ENCODE peak calls at places on chromosomes 11 and 22, in five cellular contexts. H is NCI-H1092, B is NCI-H1048, P is esophagus squamous epithelium, S is EH. L is an unnamed sample.

GRCh38 chr11:34633990-34634725 is 13.3 kb downstream of the EHF start:
- DNase-seq in S (peak; percentile 30), P (no peak), H (no peak), B (no peak), L (peak; percentile 65)

GRCh38 chr11:112113539-112114457 is 27.1 kb downstream of the SDHD start:
- DNase-seq in S (peak; percentile 75), H (peak; percentile 40), P (no peak), B (no peak), L (peak; percentile 70)

GRCh38 chr22:39527481-39527961 is 5.0 kb downstream of the RPS19BP1 start:
- DNase-seq in P (no peak), B (no peak), S (peak; percentile 15), H (no peak), L (no peak)

GRCh38 chr11:63920126-63920869 is 3.3 kb upstream of the RCOR2 start:
- DNase-seq in P (no peak), S (no peak), H (no peak), B (no peak), L (peak; percentile 92)

GRCh38 chr11:68854273-68854958 is 12.7 kb upstream of the CPT1A start:
- DNase-seq in B (no peak), P (no peak), H (no peak), S (no peak), L (peak; percentile 77)

GRCh38 chr11:133172349-133172748 is 360.0 kb downstream of the OPCML start:
- DNase-seq in S (no peak), P (no peak), H (no peak), B (no peak), L (no peak)

GRCh38 chr22:41917375-41917905 is 2.6 kb upstream of the SHISA8 start:
- DNase-seq in P (no peak), H (peak; percentile 81), S (no peak), B (no peak), L (peak; percentile 78)

GRCh38 chr22:48889887-48890692 is 937.6 kb downstream of the BRD1 start:
- DNase-seq in H (no peak), P (no peak), S (no peak), B (no peak), L (peak; percentile 57)

GRCh38 chr11:132742929-132743328 is 789.4 kb downstream of the OPCML start:
- DNase-seq in B (no peak), P (no peak), S (no peak), H (no peak), L (no peak)

GRCh38 chr11:16898274-16898985 is 115.8 kb downstream of the PLEKHA7 start:
- DNase-seq in B (no peak), H (no peak), P (no peak), S (no peak), L (no peak)

GRCh38 chr22:36136475-36136874 is 24.1 kb downstream of the APOL3 start:
- DNase-seq in B (no peak), H (no peak), P (no peak), S (peak; percentile 75), L (peak; percentile 74)

GRCh38 chr11:45007011-45007410 is 56.3 kb upstream of the TP53I11 start:
- DNase-seq in P (no peak), B (no peak), S (no peak), H (no peak), L (no peak)

GRCh38 chr11:118434123-118434552 is 2.2 kb upstream of the KMT2A start:
- DNase-seq in H (peak; percentile 57), S (peak; percentile 40), P (no peak), B (no peak), L (no peak)

GRCh38 chr11:10305964-10306918 is 1.4 kb downstream of the ADM start:
- DNase-seq in H (no peak), B (no peak), P (no peak), S (peak; percentile 47), L (no peak)

GRCh38 chr11:57315491-57315890 is 9.3 kb downstream of the TNKS1BP1 start:
- DNase-seq in H (no peak), P (no peak), B (no peak), S (peak; percentile 71), L (peak; percentile 82)

GRCh38 chr11:1448882-1449281 is 37.7 kb downstream of the MOB2 start:
- DNase-seq in P (no peak), B (no peak), H (no peak), S (no peak), L (peak; percentile 86)

GRCh38 chr11:103897156-103897555 is 139.3 kb upstream of the DDI1 start:
- DNase-seq in S (peak; percentile 59), B (no peak), H (no peak), P (no peak), L (no peak)

GRCh38 chr11:117314840-117315239 is 1.2 kb downstream of the BACE1 start:
- DNase-seq in P (no peak), H (no peak), S (peak; percentile 41), B (no peak), L (no peak)

GRCh38 chr11:100949443-100949842 is 180.2 kb downstream of the PGR start:
- DNase-seq in B (no peak), H (no peak), S (no peak), P (no peak), L (no peak)

GRCh38 chr11:66015094-66015881 is 3.5 kb downstream of the CST6 start:
- DNase-seq in P (no peak), H (no peak), S (peak; percentile 90), B (no peak), L (peak; percentile 94)

GRCh38 chr11:2798951-2799761 is 86.4 kb downstream of the CDKN1C start:
- DNase-seq in P (no peak), B (no peak), S (peak; percentile 10), H (no peak), L (peak; percentile 37)

GRCh38 chr11:3153291-3153861 is 11.7 kb downstream of the OSBPL5 start:
- DNase-seq in S (peak; percentile 92), B (no peak), P (no peak), H (no peak), L (peak; percentile 97)

GRCh38 chr11:126394036-126394435 is 38.5 kb downstream of the ST3GAL4 start:
- DNase-seq in B (no peak), H (no peak), P (no peak), S (no peak), L (no peak)

GRCh38 chr22:19799322-19800190 is 39.0 kb downstream of the TBX1 start:
- DNase-seq in S (peak; percentile 98), B (no peak), P (no peak), H (no peak), L (peak; percentile 99)

GRCh38 chr11:110434952-110435779 is 5.4 kb downstream of the FDX1 start:
- DNase-seq in B (no peak), H (no peak), P (no peak), S (no peak), L (no peak)

GRCh38 chr11:64094463-64095223 is 58.9 kb downstream of the FLRT1 start:
- DNase-seq in S (peak; percentile 89), P (no peak), H (no peak), B (no peak), L (peak; percentile 100)

GRCh38 chr11:78292109-78292803 is 103.5 kb downstream of the USP35 start:
- DNase-seq in S (no peak), P (no peak), H (no peak), B (no peak), L (no peak)

GRCh38 chr11:70054020-70054419 is 24.1 kb upstream of the ANO1 start:
- DNase-seq in S (no peak), B (no peak), P (no peak), H (no peak), L (no peak)

GRCh38 chr22:29268511-29269229 is 602 bp downstream of the EWSR1 start:
- DNase-seq in S (peak; percentile 73), H (peak; percentile 34), B (no peak), P (no peak), L (peak; percentile 92)

GRCh38 chr22:49229483-49230193 is 598.0 kb downstream of the BRD1 start:
- DNase-seq in H (no peak), S (no peak), P (no peak), B (no peak), L (no peak)

GRCh38 chr22:35475545-35475944 is 65.1 kb upstream of the RASD2 start:
- DNase-seq in P (no peak), B (no peak), S (no peak), H (no peak), L (peak; percentile 25)

GRCh38 chr11:47489395-47489755 is 40.4 kb upstream of the RAPSN start:
- DNase-seq in B (no peak), P (no peak), S (no peak), H (no peak), L (peak; percentile 80)

GRCh38 chr22:19703869-19704268 is 10.4 kb upstream of the SEPTIN5 start:
- DNase-seq in P (no peak), S (no peak), H (no peak), B (no peak), L (peak; percentile 0)

GRCh38 chr22:22770280-22770871 is 117.2 kb upstream of the IGLL5 start:
- DNase-seq in P (no peak), B (no peak), H (no peak), S (peak; percentile 47), L (peak; percentile 72)

GRCh38 chr11:121237686-121238658 is 54.6 kb upstream of the SC5D start:
- DNase-seq in B (no peak), P (no peak), S (peak; percentile 45), H (no peak), L (no peak)

GRCh38 chr22:46972901-46973831 is 210.7 kb downstream of the TBC1D22A start:
- DNase-seq in H (no peak), S (no peak), P (no peak), B (no peak), L (peak; percentile 70)